ENCODE peak calls at places on chromosomes 3 and 15, in five cellular contexts. One of them, this sample, is unnamed.

GRCh38 chr3:104411760-104412159 is 954.9 kb upstream of the ALCAM start:
- DNase-seq in RPMI8226: no peak
- DNase-seq in EH: peak
- DNase-seq in HT1080: no peak
- DNase-seq in globus pallidus: no peak
- DNase-seq in this sample: no peak

GRCh38 chr15:48798319-48798718 is 12.6 kb downstream of the CEP152 start:
- DNase-seq in globus pallidus: no peak
- DNase-seq in HT1080: no peak
- DNase-seq in EH: no peak
- DNase-seq in RPMI8226: no peak
- DNase-seq in this sample: no peak

GRCh38 chr3:14988988-14989394 is 41.6 kb downstream of the NR2C2 start:
- DNase-seq in HT1080: peak
- DNase-seq in globus pallidus: no peak
- DNase-seq in RPMI8226: peak
- DNase-seq in EH: no peak
- DNase-seq in this sample: no peak

GRCh38 chr3:189981668-189982067 is 139.0 kb downstream of the P3H2 start:
- DNase-seq in EH: peak
- DNase-seq in HT1080: peak
- DNase-seq in globus pallidus: no peak
- DNase-seq in RPMI8226: no peak
- DNase-seq in this sample: peak

GRCh38 chr15:100918034-100918689 is 995 bp upstream of the LRRK1 start:
- DNase-seq in RPMI8226: peak
- DNase-seq in globus pallidus: peak
- DNase-seq in EH: peak
- DNase-seq in HT1080: peak
- DNase-seq in this sample: peak

GRCh38 chr3:12725436-12725835 is 33.6 kb downstream of the TMEM40 start:
- DNase-seq in EH: no peak
- DNase-seq in globus pallidus: no peak
- DNase-seq in HT1080: no peak
- DNase-seq in RPMI8226: no peak
- DNase-seq in this sample: no peak

GRCh38 chr15:31303434-31304073 is 23.1 kb upstream of the KLF13 start:
- DNase-seq in HT1080: no peak
- DNase-seq in RPMI8226: no peak
- DNase-seq in EH: no peak
- DNase-seq in globus pallidus: no peak
- DNase-seq in this sample: no peak

GRCh38 chr3:11195201-11195600 is 40.9 kb downstream of the HRH1 start:
- DNase-seq in globus pallidus: no peak
- DNase-seq in HT1080: peak
- DNase-seq in EH: peak
- DNase-seq in RPMI8226: peak
- DNase-seq in this sample: no peak

GRCh38 chr3:53196575-53197407 is 35.8 kb downstream of the PRKCD start:
- DNase-seq in globus pallidus: peak
- DNase-seq in EH: peak
- DNase-seq in HT1080: peak
- DNase-seq in RPMI8226: peak
- DNase-seq in this sample: no peak

GRCh38 chr3:143040264-143040879 is 39.0 kb downstream of the U2SURP start:
- DNase-seq in RPMI8226: no peak
- DNase-seq in EH: peak
- DNase-seq in globus pallidus: no peak
- DNase-seq in HT1080: peak
- DNase-seq in this sample: peak

GRCh38 chr3:119636891-119637611 is 23.3 kb downstream of the POPDC2 start:
- DNase-seq in RPMI8226: no peak
- DNase-seq in globus pallidus: no peak
- DNase-seq in EH: no peak
- DNase-seq in HT1080: no peak
- DNase-seq in this sample: no peak

GRCh38 chr15:73560501-73561117 is 72.6 kb downstream of the NPTN start:
- DNase-seq in globus pallidus: peak
- DNase-seq in HT1080: peak
- DNase-seq in EH: peak
- DNase-seq in RPMI8226: peak
- DNase-seq in this sample: peak

This sample was measured in kidney glomerular epithelial cell.